ENCODE peak calls at places on chromosomes 16 and 17, in seven cellular contexts. T, N, O, H, Z, G and D are unnamed samples.

GRCh38 chr16:4521971-4522623 is 16.5 kb downstream of the CDIP1 start:
- DNase-seq in T (no peak), N (no peak), O (peak; percentile 49), H (no peak), Z (peak; percentile 45), G (peak; percentile 6), D (no peak)

GRCh38 chr16:9323170-9323569 is 231.7 kb downstream of the HAPSTR1 start:
- DNase-seq in T (no peak), N (no peak), O (no peak), H (no peak), Z (no peak), G (no peak), D (no peak)

GRCh38 chr17:81359218-81359617 is 36.0 kb upstream of the BAHCC1 start:
- DNase-seq in T (no peak), N (no peak), O (peak; percentile 32), H (no peak), Z (no peak), G (no peak), D (no peak)

GRCh38 chr16:77457046-77457445 is 22.2 kb upstream of the ADAMTS18 start:
- DNase-seq in T (no peak), N (no peak), O (no peak), H (no peak), Z (no peak), G (no peak), D (no peak)

GRCh38 chr17:76345377-76345945 is 8.3 kb downstream of the PRPSAP1 start:
- DNase-seq in T (no peak), N (no peak), O (no peak), H (no peak), Z (no peak), G (peak; percentile 14), D (no peak)

GRCh38 chr16:75432828-75433731 is at the start of gene CFDP1:
- DNase-seq in T (peak; percentile 79), N (peak; percentile 95), O (peak; percentile 95), H (peak; percentile 96), Z (peak; percentile 98), G (peak; percentile 99), D (peak; percentile 96)

GRCh38 chr17:61574542-61575351 is 16.3 kb downstream of the NACA2 start:
- DNase-seq in T (no peak), N (no peak), O (peak; percentile 53), H (no peak), Z (no peak), G (no peak), D (peak; percentile 73)

GRCh38 chr16:70396209-70396904 is 42.5 kb downstream of the ST3GAL2 start:
- DNase-seq in T (no peak), N (peak; percentile 73), O (no peak), H (no peak), Z (no peak), G (no peak), D (peak; percentile 90)

GRCh38 chr17:67637901-67638641 is 79.7 kb upstream of the NOL11 start:
- DNase-seq in T (no peak), N (no peak), O (no peak), H (peak; percentile 86), Z (no peak), G (peak; percentile 20), D (no peak)